ENCODE peak calls at places on chromosomes 7 and 10, in seven cellular contexts. K is BE2C, V is iPS DF 6.9, J is upper lobe of right lung, L is heart right ventricle, E is kidney epithelial cell, R is IMR-90. W is an unnamed sample.

GRCh38 chr10:6928531-6929080 is 348.5 kb upstream of the PRKCQ start:
- DNase-seq in E (no peak), R (no peak), L (no peak), K (no peak), J (no peak), V (no peak), W (no peak)

GRCh38 chr10:113780681-113781250 is 29.3 kb downstream of the PLEKHS1 start:
- DNase-seq in L (no peak), E (no peak), V (no peak), K (no peak), R (no peak), J (no peak), W (no peak)

GRCh38 chr7:26659121-26659520 is 205.3 kb downstream of the SKAP2 start:
- DNase-seq in E (no peak), V (no peak), K (no peak), R (no peak), J (no peak), L (no peak), W (no peak)

GRCh38 chr7:42134276-42134871 is 102.6 kb downstream of the GLI3 start:
- DNase-seq in K (no peak), R (no peak), V (no peak), J (no peak), E (no peak), L (no peak), W (no peak)

GRCh38 chr10:84196083-84196482 is 1.7 kb downstream of the CDHR1 start:
- DNase-seq in E (no peak), V (no peak), J (no peak), K (no peak), L (no peak), R (no peak), W (no peak)

GRCh38 chr10:110405401-110405800 is 92.3 kb upstream of the DUSP5 start:
- DNase-seq in R (no peak), E (no peak), K (no peak), L (no peak), V (no peak), J (no peak), W (no peak)

GRCh38 chr10:18406136-18406535 is 245.3 kb downstream of the NSUN6 start:
- DNase-seq in K (no peak), J (no peak), E (no peak), L (no peak), R (no peak), V (no peak), W (no peak)

GRCh38 chr7:139916717-139917395 is 87.8 kb downstream of the TBXAS1 start:
- DNase-seq in K (no peak), E (no peak), L (no peak), V (no peak), J (no peak), R (no peak), W (no peak)

GRCh38 chr10:24884793-24885192 is 67.6 kb downstream of the PRTFDC1 start:
- DNase-seq in R (no peak), V (no peak), E (no peak), J (no peak), K (no peak), L (no peak), W (no peak)

GRCh38 chr7:135282621-135283295 is 49.1 kb downstream of the STRA8 start:
- DNase-seq in J (no peak), V (no peak), E (no peak), K (no peak), L (no peak), R (no peak), W (no peak)

GRCh38 chr10:75367098-75367497 is 34.5 kb downstream of the ZNF503 start:
- DNase-seq in K (no peak), R (no peak), V (no peak), J (no peak), L (no peak), E (no peak), W (no peak)

GRCh38 chr7:80876894-80877414 is 41.9 kb downstream of the SEMA3C start:
- DNase-seq in V (no peak), E (no peak), L (no peak), J (no peak), K (peak; percentile 63), R (peak; percentile 56), W (no peak)

GRCh38 chr7:140696024-140696678 is 357 bp upstream of the NDUFB2 start:
- DNase-seq in V (peak; percentile 37), R (peak; percentile 89), L (peak; percentile 96), E (peak; percentile 63), J (peak; percentile 98), K (peak; percentile 97), W (peak; percentile 96)

GRCh38 chr10:22086730-22087364 is 83.3 kb upstream of the DNAJC1 start:
- DNase-seq in V (no peak), K (peak; percentile 47), E (no peak), L (peak; percentile 87), R (peak; percentile 54), J (peak; percentile 73), W (peak; percentile 76)

GRCh38 chr7:139341776-139342244 is 673 bp downstream of the FMC1 start:
- DNase-seq in E (peak; percentile 69), L (no peak), R (no peak), K (no peak), J (no peak), V (peak; percentile 67), W (no peak)

GRCh38 chr10:48802611-48803046 is 118.0 kb downstream of the WDFY4 start:
- DNase-seq in J (no peak), E (no peak), V (no peak), K (no peak), R (no peak), L (no peak), W (no peak)

GRCh38 chr10:25382029-25382810 is 207.4 kb downstream of the GPR158 start:
- DNase-seq in E (no peak), K (no peak), L (no peak), V (no peak), R (no peak), J (no peak), W (no peak)

GRCh38 chr10:117320050-117320665 is 55.1 kb downstream of the PDZD8 start:
- DNase-seq in L (no peak), V (no peak), J (no peak), E (no peak), R (peak; percentile 27), K (peak; percentile 12), W (no peak)

GRCh38 chr7:48089415-48089975 is 430 bp downstream of the UPP1 start:
- DNase-seq in J (peak; percentile 89), V (no peak), E (no peak), R (no peak), K (no peak), L (no peak), W (peak; percentile 55)

GRCh38 chr10:97640868-97641811 is 669 bp downstream of the PI4K2A start:
- DNase-seq in V (no peak), E (no peak), J (peak; percentile 73), K (peak; percentile 50), R (peak; percentile 77), L (no peak), W (peak; percentile 41)

GRCh38 chr7:116732788-116733709 is 61.1 kb downstream of the MET start:
- DNase-seq in E (no peak), K (no peak), L (no peak), R (no peak), V (no peak), J (no peak), W (no peak)

GRCh38 chr7:43302211-43302711 is 189.8 kb downstream of the HECW1 start:
- DNase-seq in K (no peak), E (peak; percentile 78), V (no peak), J (no peak), L (no peak), R (peak; percentile 49), W (no peak)

GRCh38 chr10:28986117-28986792 is 302.6 kb upstream of the LYZL1 start:
- DNase-seq in J (no peak), L (no peak), V (no peak), K (no peak), E (no peak), R (peak; percentile 42), W (no peak)

GRCh38 chr10:24552346-24553016 is 171.2 kb downstream of the ARHGAP21 start:
- DNase-seq in J (peak; percentile 80), L (no peak), K (peak; percentile 32), V (peak; percentile 95), R (no peak), E (no peak), W (no peak)

GRCh38 chr10:37975407-37975991 is 948 bp downstream of the ZNF25 start:
- DNase-seq in L (no peak), K (no peak), E (no peak), R (peak; percentile 38), V (no peak), J (no peak), W (no peak)

DNA sequence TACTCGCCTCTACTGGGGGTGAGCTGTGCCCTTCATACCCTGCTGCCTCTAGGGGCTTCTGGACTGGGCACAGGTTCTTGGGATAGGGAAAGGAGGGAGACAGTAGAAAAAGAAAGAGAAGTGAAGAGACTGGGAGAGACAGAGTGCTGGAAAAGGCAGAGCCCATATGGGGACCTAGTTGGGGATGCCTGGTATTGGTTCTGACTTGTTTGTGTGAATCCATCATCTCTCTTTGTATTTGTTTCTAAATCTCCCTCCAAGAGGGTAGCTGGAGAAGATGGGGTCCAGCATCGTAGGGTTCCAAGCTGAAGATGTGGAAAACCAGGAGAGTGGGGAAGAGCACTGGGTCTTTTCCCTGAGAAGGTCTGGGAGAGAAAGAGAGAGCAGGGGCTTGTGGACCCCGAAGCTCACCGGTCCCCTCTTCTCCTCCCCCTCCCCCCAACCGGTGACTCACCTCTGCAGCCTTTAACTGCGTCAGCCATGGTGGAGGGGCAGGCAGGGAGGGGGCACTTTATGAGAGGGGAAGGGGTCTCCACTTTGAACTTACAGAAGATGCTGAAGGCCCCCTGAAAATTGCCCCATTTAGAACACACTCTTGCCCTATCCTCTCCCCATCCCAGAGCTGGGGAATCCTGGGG is 3.2 kb upstream of the VGF start:
- DNase-seq in K (no peak), L (no peak), E (no peak), J (no peak), V (no peak), R (no peak), W (no peak)
- H3K27me3 ChIP-seq in K (peaks cover 39% of the 10 kb centered on the region), L (peaks cover 97% of the 10 kb centered on the region), E (peaks cover 68% of the 10 kb centered on the region), J (peaks cover 98% of the 10 kb centered on the region), V (peaks cover 52% of the 10 kb centered on the region), R (peaks cover 57% of the 10 kb centered on the region), W (peaks cover 99% of the 10 kb centered on the region)

DNA sequence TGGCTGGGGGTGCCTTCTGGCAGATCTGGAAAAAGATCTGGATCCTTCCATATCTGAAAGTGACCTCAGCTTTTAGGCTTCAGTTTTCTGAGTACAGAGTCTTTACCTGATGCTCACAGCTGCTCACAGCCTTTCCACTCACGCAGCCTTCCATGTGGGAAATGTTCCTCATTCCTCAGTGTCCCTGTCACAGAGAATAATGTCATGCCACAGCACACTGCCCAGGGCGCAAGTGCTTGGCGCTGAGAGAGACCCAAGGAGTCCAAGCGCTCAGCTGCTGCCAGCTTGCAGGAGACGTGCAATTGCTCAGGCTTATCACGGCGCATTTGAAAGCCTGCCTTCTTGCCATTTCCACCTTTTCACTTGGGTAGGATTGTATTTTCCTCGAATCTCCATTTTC is 271.9 kb upstream of the MKI67 start:
- DNase-seq in J (no peak), E (no peak), R (no peak), K (no peak), V (no peak), L (no peak), W (no peak)
- H3K27me3 ChIP-seq in J (no peaks in the 10 kb centered on the region), E (no peaks in the 10 kb centered on the region), R (no peaks in the 10 kb centered on the region), K (no peaks in the 10 kb centered on the region), V (no peaks in the 10 kb centered on the region), L (no peaks in the 10 kb centered on the region), W (no peaks in the 10 kb centered on the region)

GRCh38 chr10:79014796-79015195 is 54.0 kb upstream of the ZMIZ1 start:
- DNase-seq in E (no peak), R (no peak), V (no peak), K (no peak), J (no peak), L (no peak), W (no peak)
- H3K27me3 ChIP-seq in E (peaks cover 2% of the 10 kb centered on the region), R (peaks cover 43% of the 10 kb centered on the region), V (no peaks in the 10 kb centered on the region), K (no peaks in the 10 kb centered on the region), J (no peaks in the 10 kb centered on the region), L (no peaks in the 10 kb centered on the region), W (no peaks in the 10 kb centered on the region)

GRCh38 chr10:78979938-78980337 is 88.8 kb upstream of the ZMIZ1 start:
- DNase-seq in V (no peak), J (no peak), R (no peak), L (no peak), E (no peak), K (no peak), W (no peak)
- H3K27me3 ChIP-seq in V (no peaks in the 10 kb centered on the region), J (no peaks in the 10 kb centered on the region), R (peaks cover 10% of the 10 kb centered on the region), L (no peaks in the 10 kb centered on the region), E (no peaks in the 10 kb centered on the region), K (no peaks in the 10 kb centered on the region), W (no peaks in the 10 kb centered on the region)